ENCODE peak calls at places on chromosome 17, in eight cellular contexts. O is heart left ventricle, V is Peyer's patch, W is A549, Z is lower lobe of right lung, A is lung, T is aorta, Y is HepG2. C is an unnamed sample. For H3K4me1, the result is how much of the 10 kb centered on the place peaks cover.

GRCh38 chr17:41965694-41966375 is 760 bp upstream of the CNP start:
- DNase-seq in O (no peak), T (peak), W (peak), V (peak), Z (peak), A (peak), Y (peak), C (peak)

GRCh38 chr17:253091-253846 is 71.8 kb upstream of the DOC2B start:
- DNase-seq in Z (peak), T (no peak), V (no peak), O (no peak), A (no peak), Y (no peak), W (no peak), C (peak)

GRCh38 chr17:27576429-27577123 is 54.4 kb upstream of the LGALS9 start:
- DNase-seq in V (no peak), Z (no peak), A (no peak), O (no peak), T (no peak), Y (peak), W (no peak), C (no peak)

GRCh38 chr17:77119668-77120301 is 21.0 kb upstream of the SEC14L1 start:
- DNase-seq in T (no peak), W (no peak), Z (no peak), V (no peak), O (no peak), A (no peak), Y (peak), C (no peak)

GRCh38 chr17:64428406-64428805 is 20.5 kb upstream of the MILR1 start:
- DNase-seq in A (no peak), Y (no peak), T (no peak), Z (no peak), V (no peak), O (no peak), W (no peak), C (no peak)

GRCh38 chr17:42126836-42127235 is 4.2 kb downstream of the HSPB9 start:
- DNase-seq in Z (no peak), V (no peak), T (no peak), A (no peak), Y (no peak), W (no peak), O (no peak), C (no peak)

GRCh38 chr17:76089680-76090516 is 10.9 kb downstream of the ZACN start:
- DNase-seq in V (no peak), T (no peak), W (no peak), O (no peak), Y (no peak), A (no peak), Z (peak), C (no peak)

GRCh38 chr17:1294157-1294717 is 14.8 kb downstream of the TRARG1 start:
- DNase-seq in V (no peak), Z (no peak), A (no peak), Y (no peak), O (no peak), T (no peak), W (no peak), C (peak)

GRCh38 chr17:76458580-76459490 is 5.9 kb upstream of the UBE2O start:
- DNase-seq in A (peak), V (peak), T (no peak), Z (no peak), W (peak), Y (peak), O (peak), C (peak)

GRCh38 chr17:83192161-83192788 is 112.9 kb downstream of the METRNL start:
- DNase-seq in V (peak), Z (peak), T (peak), W (no peak), A (no peak), Y (no peak), O (peak), C (peak)

GRCh38 chr17:82869536-82869935 is 29.7 kb upstream of the ZNF750 start:
- DNase-seq in V (no peak), Z (peak), A (no peak), W (no peak), T (no peak), Y (no peak), O (peak), C (peak)

GRCh38 chr17:10738516-10739258 is 8.9 kb upstream of the TMEM220 start:
- DNase-seq in Z (no peak), W (no peak), O (no peak), A (no peak), Y (peak), T (no peak), V (peak), C (no peak)

GRCh38 chr17:57201481-57201880 is 54.8 kb upstream of the MSI2 start:
- DNase-seq in Y (no peak), W (no peak), O (no peak), T (no peak), Z (no peak), A (no peak), V (no peak), C (no peak)
- H3K4me1 ChIP-seq in Y (under half), W (under half), O (under half), T (under half), Z (under half), A (under half), V (under half), C (under half)

GRCh38 chr17:17086585-17086984 is 44.3 kb downstream of the MPRIP start:
- DNase-seq in Y (no peak), O (no peak), V (no peak), Z (no peak), T (peak), A (no peak), W (no peak), C (no peak)

GRCh38 chr17:17084941-17085340 is 42.7 kb downstream of the MPRIP start:
- DNase-seq in W (no peak), Y (no peak), O (no peak), A (no peak), T (no peak), V (no peak), Z (no peak), C (no peak)

GRCh38 chr17:17082878-17083277 is 40.6 kb downstream of the MPRIP start:
- DNase-seq in W (no peak), V (no peak), T (no peak), A (no peak), Y (no peak), Z (no peak), O (no peak), C (no peak)

GRCh38 chr17:17081304-17081940 is 39.2 kb downstream of the MPRIP start:
- DNase-seq in V (no peak), Y (no peak), T (peak), A (no peak), O (no peak), W (no peak), Z (no peak), C (no peak)

DNA sequence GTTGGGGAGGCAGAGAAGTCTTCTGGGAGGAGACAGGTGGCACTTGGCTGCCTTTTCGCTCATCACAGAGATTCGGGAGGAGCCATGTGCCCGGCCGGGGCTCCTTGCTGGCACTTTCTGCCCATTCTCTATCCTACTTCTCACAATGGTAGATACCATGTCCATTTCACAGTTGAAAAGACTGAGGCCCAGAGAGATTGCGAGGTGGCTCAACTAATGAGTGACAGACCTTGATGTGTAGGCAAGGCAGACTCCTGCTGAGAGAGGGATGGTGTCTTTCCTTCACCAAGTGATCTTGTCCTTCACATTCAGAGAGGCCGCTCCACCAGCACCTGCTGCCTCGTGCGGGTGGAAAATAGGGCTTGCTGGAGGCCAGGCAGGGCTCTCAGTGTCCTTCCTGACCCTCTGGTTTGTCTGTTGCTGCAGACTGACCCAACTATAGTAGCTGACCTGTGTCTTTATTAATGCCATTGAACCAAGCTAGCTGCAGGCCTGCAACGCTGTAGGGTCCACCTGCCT is 42.1 kb downstream of the MPRIP start:
- DNase-seq in O (no peak), V (no peak), Z (no peak), T (peak), W (no peak), A (no peak), Y (no peak), C (peak)
- H3K27ac ChIP-seq in O (no peak), V (no peak), Z (no peak), T (no peak), W (no peak), A (no peak), Y (no peak), C (no peak)

DNA sequence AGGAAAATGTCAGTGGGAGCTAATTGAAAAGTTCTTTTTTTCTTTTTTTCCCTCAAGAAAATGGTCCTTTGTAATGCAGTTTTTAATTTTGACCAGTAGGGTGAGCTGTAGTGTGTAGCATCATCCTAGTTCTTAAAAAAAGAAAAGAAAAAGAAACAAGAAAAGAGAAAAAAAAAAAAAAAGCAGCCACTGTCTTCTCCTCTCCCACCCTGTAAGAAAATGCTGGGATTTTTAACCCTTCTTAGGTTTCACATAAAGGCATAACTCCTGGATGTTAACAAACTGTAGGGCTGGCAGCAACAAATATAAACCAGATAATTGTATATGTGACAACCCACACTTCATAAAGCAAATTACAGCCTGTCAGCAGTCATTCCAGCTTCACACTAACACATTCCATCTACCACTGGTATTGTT is 78.1 kb downstream of the SKAP1 start:
- DNase-seq in T (no peak), A (no peak), Y (peak), Z (no peak), W (peak), V (no peak), O (no peak), C (no peak)
- H3K4me3 ChIP-seq in T (no peak), A (no peak), Y (no peak), Z (no peak), W (no peak), V (no peak), O (no peak), C (no peak)

GRCh38 chr17:13562271-13562800 is 39.4 kb downstream of the HS3ST3A1 start:
- DNase-seq in A (peak), Z (no peak), T (peak), W (peak), V (no peak), O (peak), Y (no peak), C (no peak)
- H3K4me1 ChIP-seq in A (under half), Z (under half), T (under half), W (under half), V (under half), O (under half), Y (under half), C (under half)

GRCh38 chr17:80857721-80858171 is 133.9 kb upstream of the CHMP6 start:
- DNase-seq in Z (no peak), W (no peak), A (no peak), Y (no peak), V (peak), O (no peak), T (no peak), C (peak)

GRCh38 chr17:80858301-80859003 is 133.2 kb upstream of the CHMP6 start:
- DNase-seq in T (no peak), Z (no peak), Y (no peak), V (peak), W (no peak), O (no peak), A (no peak), C (peak)

GRCh38 chr17:80855196-80855967 is 136.3 kb upstream of the CHMP6 start:
- DNase-seq in Z (no peak), Y (no peak), O (no peak), T (no peak), A (no peak), W (no peak), V (peak), C (peak)

GRCh38 chr17:80855968-80856862 is 135.4 kb upstream of the CHMP6 start:
- DNase-seq in O (peak), A (no peak), T (peak), V (peak), Z (no peak), Y (peak), W (peak), C (no peak)

DNA sequence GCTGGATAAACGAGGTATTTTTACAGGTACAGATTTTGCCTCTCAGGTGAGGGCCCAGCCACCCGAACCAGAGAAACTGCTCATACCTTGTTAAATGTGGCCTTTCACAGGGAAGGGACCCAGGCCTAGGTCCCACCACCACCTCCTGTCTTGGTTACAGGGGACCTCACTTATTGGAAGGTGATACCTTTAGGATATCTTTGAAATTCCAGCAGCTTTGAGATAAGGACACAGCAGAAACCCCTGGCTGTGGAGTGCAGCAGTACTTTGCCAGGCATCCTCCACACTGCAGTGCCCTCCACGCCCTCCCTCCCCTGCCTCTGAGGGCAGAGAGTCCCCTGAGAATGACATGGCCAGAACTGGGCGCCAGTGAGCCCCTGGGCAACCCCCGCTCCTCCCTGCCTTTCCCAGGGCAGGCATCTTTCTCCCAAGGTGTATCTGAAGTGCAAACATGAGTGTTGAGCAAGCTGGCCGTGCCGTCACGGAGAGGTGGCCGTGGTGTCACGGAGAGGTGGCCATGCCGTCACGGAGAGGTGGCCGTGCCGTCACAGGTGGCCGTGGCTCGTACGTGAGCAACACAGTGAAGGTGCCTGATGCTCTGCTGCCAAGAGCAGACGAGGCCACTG is 134.7 kb upstream of the CHMP6 start:
- DNase-seq in A (no peak), V (peak), W (no peak), T (no peak), Z (no peak), O (no peak), Y (no peak), C (no peak)
- H3K27ac ChIP-seq in A (peak), V (peak), W (peak), T (no peak), Z (no peak), O (no peak), Y (no peak), C (no peak)

GRCh38 chr17:57507828-57508227 is 237.3 kb downstream of the CCDC182 start:
- DNase-seq in T (no peak), V (no peak), W (no peak), O (no peak), Y (no peak), Z (no peak), A (no peak), C (no peak)

GRCh38 chr17:57505841-57506240 is 239.3 kb downstream of the CCDC182 start:
- DNase-seq in V (no peak), O (no peak), W (no peak), Y (no peak), T (no peak), Z (no peak), A (no peak), C (no peak)

GRCh38 chr17:57508706-57509105 is 236.4 kb downstream of the CCDC182 start:
- DNase-seq in T (no peak), O (no peak), A (no peak), Z (no peak), V (no peak), Y (no peak), W (no peak), C (no peak)

GRCh38 chr17:57502696-57503307 is 242.3 kb downstream of the CCDC182 start:
- DNase-seq in T (no peak), O (no peak), Z (no peak), A (no peak), V (no peak), Y (no peak), W (no peak), C (no peak)

DNA sequence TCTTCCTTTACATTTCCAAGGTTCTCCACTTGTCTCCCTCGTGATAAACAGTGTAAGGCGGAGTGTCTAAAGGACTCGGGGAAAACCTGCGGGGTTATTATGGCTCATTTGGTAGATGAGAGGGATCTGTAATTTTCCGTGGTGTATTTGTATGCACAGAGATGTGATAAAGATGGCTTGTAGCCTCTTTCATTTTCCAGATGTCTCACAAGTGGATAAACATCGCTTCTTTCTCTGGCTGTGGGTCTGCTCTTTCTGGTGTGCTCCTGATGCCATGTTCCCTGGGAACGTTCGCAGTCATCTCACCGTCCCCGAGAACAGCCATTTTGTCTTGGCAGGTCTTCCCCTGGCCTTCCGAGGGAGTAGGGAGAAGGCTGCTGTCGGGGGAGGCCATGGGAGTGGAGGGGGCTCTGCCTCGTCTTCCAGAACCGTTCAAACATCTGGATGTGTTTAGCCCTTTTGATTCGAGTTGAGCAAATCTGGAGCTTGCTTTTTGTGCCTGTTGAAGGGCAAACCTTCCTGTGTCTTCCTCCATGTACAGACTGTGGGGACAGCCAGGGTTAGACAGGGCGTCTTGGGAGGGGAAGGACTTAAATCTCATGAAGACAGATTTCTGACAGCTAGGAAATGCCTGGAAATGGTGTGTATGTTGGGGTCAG is 238.7 kb downstream of the CCDC182 start:
- DNase-seq in W (no peak), Z (no peak), Y (no peak), A (no peak), T (no peak), V (no peak), O (no peak), C (no peak)
- H3K4me3 ChIP-seq in W (no peak), Z (no peak), Y (no peak), A (no peak), T (no peak), V (no peak), O (no peak), C (no peak)

GRCh38 chr17:36934144-36934758 is 3.0 kb upstream of the LHX1 start:
- DNase-seq in T (no peak), Y (no peak), W (peak), O (no peak), Z (no peak), A (no peak), V (no peak), C (no peak)
- H3K4me1 ChIP-seq in T (under half), Y (half or more), W (under half), O (half or more), Z (half or more), A (under half), V (under half), C (under half)

GRCh38 chr17:43810226-43810715 is 22.7 kb downstream of the MPP3 start:
- DNase-seq in Y (no peak), O (no peak), W (no peak), V (no peak), Z (no peak), T (no peak), A (no peak), C (no peak)
- H3K27ac ChIP-seq in Y (no peak), O (no peak), W (no peak), V (no peak), Z (no peak), T (no peak), A (no peak), C (no peak)

GRCh38 chr17:49496183-49496865 is 1.2 kb downstream of the NGFR start:
- DNase-seq in W (peak), O (peak), A (peak), T (peak), Z (peak), Y (no peak), V (peak), C (peak)

GRCh38 chr17:49496866-49497146 is 1.7 kb downstream of the NGFR start:
- DNase-seq in A (no peak), O (no peak), V (no peak), T (no peak), Y (no peak), W (no peak), Z (no peak), C (no peak)

GRCh38 chr17:49497147-49498036 is 2.3 kb downstream of the NGFR start:
- DNase-seq in Z (no peak), V (no peak), Y (no peak), T (peak), W (no peak), O (peak), A (no peak), C (peak)

GRCh38 chr17:49495842-49496182 is 719 bp downstream of the NGFR start:
- DNase-seq in O (no peak), W (no peak), Z (no peak), T (no peak), V (no peak), A (no peak), Y (no peak), C (no peak)

GRCh38 chr17:49498037-49498615 is 3.0 kb downstream of the NGFR start:
- DNase-seq in W (peak), O (no peak), T (no peak), V (no peak), Z (no peak), Y (no peak), A (no peak), C (no peak)
- H3K4me3 ChIP-seq in W (no peak), O (peak), T (no peak), V (no peak), Z (no peak), Y (no peak), A (no peak), C (peak)

C was measured in right cardiac atrium.